ENCODE peak calls at places on chromosomes 13 and 19, in five cellular contexts. One of them, this sample, is unnamed.

GRCh38 chr13:20738616-20739015 is 35.1 kb downstream of the IL17D start:
- DNase-seq in cardiac fibroblast: no peak
- DNase-seq in astrocyte of the spinal cord: no peak
- DNase-seq in BE2C: no peak
- DNase-seq in Caco-2: no peak
- DNase-seq in this sample: no peak

GRCh38 chr13:110388141-110388943 is 81.3 kb downstream of the COL4A2 start:
- DNase-seq in Caco-2: peak; percentile 63
- DNase-seq in astrocyte of the spinal cord: peak; percentile 78
- DNase-seq in cardiac fibroblast: peak; percentile 93
- DNase-seq in BE2C: peak; percentile 29
- DNase-seq in this sample: peak; percentile 78

GRCh38 chr13:101289764-101290163 is 126.5 kb downstream of the NALCN start:
- DNase-seq in astrocyte of the spinal cord: peak; percentile 80
- DNase-seq in BE2C: peak; percentile 70
- DNase-seq in cardiac fibroblast: peak; percentile 64
- DNase-seq in Caco-2: peak; percentile 37
- DNase-seq in this sample: no peak

GRCh38 chr13:40401911-40402776 is 264.3 kb downstream of the FOXO1 start:
- DNase-seq in Caco-2: peak; percentile 76
- DNase-seq in BE2C: peak; percentile 39
- DNase-seq in cardiac fibroblast: peak; percentile 98
- DNase-seq in astrocyte of the spinal cord: peak; percentile 98
- DNase-seq in this sample: peak; percentile 99

GRCh38 chr13:44474122-44474910 is 100.7 kb downstream of the SERP2 start:
- DNase-seq in BE2C: no peak
- DNase-seq in Caco-2: peak; percentile 54
- DNase-seq in astrocyte of the spinal cord: peak; percentile 22
- DNase-seq in cardiac fibroblast: peak; percentile 25
- DNase-seq in this sample: no peak

GRCh38 chr13:71754407-71754974 is 112.5 kb downstream of the DACH1 start:
- DNase-seq in BE2C: no peak
- DNase-seq in astrocyte of the spinal cord: no peak
- DNase-seq in Caco-2: no peak
- DNase-seq in cardiac fibroblast: no peak
- DNase-seq in this sample: peak; percentile 3

GRCh38 chr13:52141299-52141698 is 12.4 kb upstream of the NEK5 start:
- DNase-seq in astrocyte of the spinal cord: no peak
- DNase-seq in cardiac fibroblast: no peak
- DNase-seq in Caco-2: no peak
- DNase-seq in BE2C: no peak
- DNase-seq in this sample: no peak

GRCh38 chr19:39112338-39112890 is 13.2 kb upstream of the PAK4 start:
- DNase-seq in cardiac fibroblast: peak; percentile 62
- DNase-seq in astrocyte of the spinal cord: no peak
- DNase-seq in BE2C: no peak
- DNase-seq in Caco-2: no peak
- DNase-seq in this sample: no peak

GRCh38 chr13:22325761-22326160 is 654.9 kb downstream of the FGF9 start:
- DNase-seq in Caco-2: no peak
- DNase-seq in BE2C: no peak
- DNase-seq in astrocyte of the spinal cord: no peak
- DNase-seq in cardiac fibroblast: no peak
- DNase-seq in this sample: no peak

GRCh38 chr13:107457686-107458085 is 757.6 kb downstream of the LIG4 start:
- DNase-seq in Caco-2: no peak
- DNase-seq in astrocyte of the spinal cord: no peak
- DNase-seq in BE2C: no peak
- DNase-seq in cardiac fibroblast: no peak
- DNase-seq in this sample: no peak

GRCh38 chr19:17647071-17648020 is 40.8 kb downstream of the UNC13A start:
- DNase-seq in cardiac fibroblast: no peak
- DNase-seq in astrocyte of the spinal cord: no peak
- DNase-seq in Caco-2: no peak
- DNase-seq in BE2C: no peak
- DNase-seq in this sample: no peak

GRCh38 chr19:37778613-37779138 is 710 bp downstream of the ZNF573 start:
- DNase-seq in BE2C: no peak
- DNase-seq in Caco-2: peak; percentile 53
- DNase-seq in cardiac fibroblast: peak; percentile 25
- DNase-seq in astrocyte of the spinal cord: no peak
- DNase-seq in this sample: no peak

GRCh38 chr13:112703935-112704633 is 14.2 kb downstream of the ATP11A start:
- DNase-seq in astrocyte of the spinal cord: no peak
- DNase-seq in cardiac fibroblast: no peak
- DNase-seq in BE2C: no peak
- DNase-seq in Caco-2: peak; percentile 28
- DNase-seq in this sample: no peak

GRCh38 chr19:17579523-17580244 is 24.2 kb downstream of the COLGALT1 start:
- DNase-seq in Caco-2: peak; percentile 72
- DNase-seq in cardiac fibroblast: peak; percentile 83
- DNase-seq in astrocyte of the spinal cord: peak; percentile 39
- DNase-seq in BE2C: peak; percentile 93
- DNase-seq in this sample: no peak

GRCh38 chr13:70893832-70894231 is 785.6 kb upstream of the KLHL1 start:
- DNase-seq in BE2C: no peak
- DNase-seq in astrocyte of the spinal cord: peak; percentile 23
- DNase-seq in cardiac fibroblast: no peak
- DNase-seq in Caco-2: no peak
- DNase-seq in this sample: peak; percentile 16

GRCh38 chr13:70016116-70016515 is 91.5 kb upstream of the ATXN8OS start:
- DNase-seq in Caco-2: no peak
- DNase-seq in cardiac fibroblast: no peak
- DNase-seq in BE2C: no peak
- DNase-seq in astrocyte of the spinal cord: no peak
- DNase-seq in this sample: no peak

GRCh38 chr19:21586341-21587116 is 81.1 kb downstream of the ZNF429 start:
- DNase-seq in Caco-2: no peak
- DNase-seq in astrocyte of the spinal cord: no peak
- DNase-seq in cardiac fibroblast: no peak
- DNase-seq in BE2C: no peak
- DNase-seq in this sample: no peak

GRCh38 chr19:18543814-18544475 is 572 bp upstream of the FKBP8 start:
- DNase-seq in Caco-2: peak; percentile 84
- DNase-seq in cardiac fibroblast: peak; percentile 77
- DNase-seq in BE2C: peak; percentile 63
- DNase-seq in astrocyte of the spinal cord: peak; percentile 55
- DNase-seq in this sample: no peak

GRCh38 chr19:46786236-46787039 is 2.0 kb downstream of the SLC1A5 start:
- DNase-seq in cardiac fibroblast: peak; percentile 88
- DNase-seq in astrocyte of the spinal cord: peak; percentile 69
- DNase-seq in Caco-2: peak; percentile 76
- DNase-seq in BE2C: peak; percentile 91
- DNase-seq in this sample: peak; percentile 36

GRCh38 chr19:34925278-34925855 is 1.3 kb upstream of the ZNF30 start:
- DNase-seq in Caco-2: no peak
- DNase-seq in cardiac fibroblast: no peak
- DNase-seq in astrocyte of the spinal cord: no peak
- DNase-seq in BE2C: no peak
- DNase-seq in this sample: no peak

GRCh38 chr13:22926176-22927007 is 254.4 kb upstream of the SGCG start:
- DNase-seq in cardiac fibroblast: no peak
- DNase-seq in Caco-2: no peak
- DNase-seq in astrocyte of the spinal cord: no peak
- DNase-seq in BE2C: no peak
- DNase-seq in this sample: no peak

GRCh38 chr13:101925731-101926130 is 473.3 kb downstream of the ITGBL1 start:
- DNase-seq in astrocyte of the spinal cord: no peak
- DNase-seq in Caco-2: no peak
- DNase-seq in cardiac fibroblast: no peak
- DNase-seq in BE2C: no peak
- DNase-seq in this sample: no peak

GRCh38 chr13:45731455-45731854 is 29.3 kb downstream of the CBY2 start:
- DNase-seq in astrocyte of the spinal cord: no peak
- DNase-seq in cardiac fibroblast: no peak
- DNase-seq in Caco-2: no peak
- DNase-seq in BE2C: no peak
- DNase-seq in this sample: no peak

GRCh38 chr13:23510979-23511735 is 59.1 kb upstream of the TNFRSF19 start:
- DNase-seq in cardiac fibroblast: peak; percentile 67
- DNase-seq in astrocyte of the spinal cord: peak; percentile 56
- DNase-seq in Caco-2: peak; percentile 48
- DNase-seq in BE2C: peak; percentile 49
- DNase-seq in this sample: no peak

GRCh38 chr19:29521291-29522075 is 4.3 kb upstream of the VSTM2B start:
- DNase-seq in cardiac fibroblast: no peak
- DNase-seq in Caco-2: no peak
- DNase-seq in BE2C: no peak
- DNase-seq in astrocyte of the spinal cord: no peak
- DNase-seq in this sample: no peak

GRCh38 chr13:27264181-27264580 is 6.4 kb upstream of the RASL11A start:
- DNase-seq in cardiac fibroblast: peak; percentile 72
- DNase-seq in Caco-2: no peak
- DNase-seq in astrocyte of the spinal cord: peak; percentile 73
- DNase-seq in BE2C: peak; percentile 49
- DNase-seq in this sample: peak; percentile 54
- H3K4me3 ChIP-seq in cardiac fibroblast: no peak overlapping the region
- H3K4me3 ChIP-seq in Caco-2: no peak overlapping the region
- H3K4me3 ChIP-seq in astrocyte of the spinal cord: no peak overlapping the region
- H3K4me3 ChIP-seq in BE2C: no peak overlapping the region
- H3K4me3 ChIP-seq in this sample: no peak overlapping the region

GRCh38 chr13:59458908-59459579 is 704.7 kb downstream of the DIAPH3 start:
- DNase-seq in Caco-2: no peak
- DNase-seq in BE2C: no peak
- DNase-seq in astrocyte of the spinal cord: peak; percentile 86
- DNase-seq in cardiac fibroblast: peak; percentile 86
- DNase-seq in this sample: peak; percentile 61
- H3K4me3 ChIP-seq in Caco-2: no peak overlapping the region
- H3K4me3 ChIP-seq in BE2C: no peak overlapping the region
- H3K4me3 ChIP-seq in astrocyte of the spinal cord: no peak overlapping the region
- H3K4me3 ChIP-seq in cardiac fibroblast: no peak overlapping the region
- H3K4me3 ChIP-seq in this sample: no peak overlapping the region

DNA sequence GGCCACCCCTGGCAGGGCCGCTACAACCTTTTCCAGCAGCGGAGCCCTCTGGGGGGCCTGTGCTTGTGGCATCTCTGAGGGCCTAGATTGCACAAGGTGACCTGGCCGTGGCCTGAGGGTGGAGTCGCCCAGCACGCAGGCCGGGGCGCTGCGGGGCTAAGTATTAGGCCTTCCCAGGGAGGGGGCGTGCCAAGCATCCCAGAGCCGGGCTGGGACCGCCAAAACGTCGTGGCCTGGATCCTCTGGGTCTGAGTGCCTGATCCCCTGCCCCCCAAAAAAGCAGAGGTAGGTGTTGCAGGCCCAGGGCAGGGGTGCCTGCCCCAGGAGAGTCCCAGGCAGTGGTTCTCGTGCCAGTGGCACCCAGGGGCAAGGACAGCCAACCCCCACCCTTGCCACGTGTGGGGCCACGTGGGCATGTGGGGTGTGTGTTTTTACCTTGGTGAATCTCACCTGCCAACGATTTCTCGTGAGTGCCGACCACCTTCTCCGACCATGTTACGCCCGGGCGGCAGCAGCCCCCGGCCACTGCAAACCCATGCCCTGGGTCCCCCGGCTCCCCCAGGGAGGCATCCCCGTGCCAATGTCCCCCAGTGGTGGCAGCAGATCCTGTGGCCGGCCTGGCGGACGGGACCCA is 12.6 kb upstream of the GNA15 start:
- DNase-seq in BE2C: no peak
- DNase-seq in Caco-2: no peak
- DNase-seq in cardiac fibroblast: no peak
- DNase-seq in astrocyte of the spinal cord: no peak
- DNase-seq in this sample: no peak
- H3K4me3 ChIP-seq in BE2C: no peak overlapping the region
- H3K4me3 ChIP-seq in Caco-2: no peak overlapping the region
- H3K4me3 ChIP-seq in cardiac fibroblast: no peak overlapping the region
- H3K4me3 ChIP-seq in astrocyte of the spinal cord: no peak overlapping the region
- H3K4me3 ChIP-seq in this sample: no peak overlapping the region

DNA sequence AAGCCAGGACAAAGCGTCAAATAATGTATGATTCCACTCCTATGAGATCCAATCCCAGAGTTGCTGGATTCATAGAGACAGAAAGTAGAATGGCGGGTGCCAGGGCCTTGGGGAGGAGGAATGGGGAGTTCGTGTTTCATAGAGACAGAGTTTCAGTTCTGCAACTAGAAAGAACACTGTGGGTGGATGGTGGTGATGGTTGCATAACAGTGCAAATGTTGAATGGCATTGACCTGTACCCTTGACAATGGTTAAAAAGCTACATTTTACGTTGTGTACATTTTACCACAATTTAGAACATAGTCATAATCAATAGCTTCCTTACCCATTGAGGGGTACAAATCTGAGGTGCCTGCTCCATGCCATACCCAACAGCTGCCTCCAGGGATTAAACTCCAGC is 33.4 kb downstream of the MBD3L2B start:
- DNase-seq in cardiac fibroblast: no peak
- DNase-seq in BE2C: no peak
- DNase-seq in Caco-2: no peak
- DNase-seq in astrocyte of the spinal cord: no peak
- DNase-seq in this sample: no peak
- H3K4me3 ChIP-seq in cardiac fibroblast: no peak overlapping the region
- H3K4me3 ChIP-seq in BE2C: no peak overlapping the region
- H3K4me3 ChIP-seq in Caco-2: no peak overlapping the region
- H3K4me3 ChIP-seq in astrocyte of the spinal cord: no peak overlapping the region
- H3K4me3 ChIP-seq in this sample: no peak overlapping the region

GRCh38 chr19:57888494-57889231 is at the start of gene ZNF814:
- DNase-seq in cardiac fibroblast: peak; percentile 92
- DNase-seq in astrocyte of the spinal cord: peak; percentile 87
- DNase-seq in Caco-2: peak; percentile 51
- DNase-seq in BE2C: peak; percentile 90
- DNase-seq in this sample: peak; percentile 19

GRCh38 chr19:57886046-57886445 is 2.8 kb downstream of the ZNF814 start:
- DNase-seq in astrocyte of the spinal cord: no peak
- DNase-seq in cardiac fibroblast: no peak
- DNase-seq in BE2C: no peak
- DNase-seq in Caco-2: no peak
- DNase-seq in this sample: no peak

GRCh38 chr19:57888107-57888493 is 737 bp downstream of the ZNF814 start:
- DNase-seq in BE2C: no peak
- DNase-seq in astrocyte of the spinal cord: no peak
- DNase-seq in Caco-2: no peak
- DNase-seq in cardiac fibroblast: peak; percentile 6
- DNase-seq in this sample: no peak

DNA sequence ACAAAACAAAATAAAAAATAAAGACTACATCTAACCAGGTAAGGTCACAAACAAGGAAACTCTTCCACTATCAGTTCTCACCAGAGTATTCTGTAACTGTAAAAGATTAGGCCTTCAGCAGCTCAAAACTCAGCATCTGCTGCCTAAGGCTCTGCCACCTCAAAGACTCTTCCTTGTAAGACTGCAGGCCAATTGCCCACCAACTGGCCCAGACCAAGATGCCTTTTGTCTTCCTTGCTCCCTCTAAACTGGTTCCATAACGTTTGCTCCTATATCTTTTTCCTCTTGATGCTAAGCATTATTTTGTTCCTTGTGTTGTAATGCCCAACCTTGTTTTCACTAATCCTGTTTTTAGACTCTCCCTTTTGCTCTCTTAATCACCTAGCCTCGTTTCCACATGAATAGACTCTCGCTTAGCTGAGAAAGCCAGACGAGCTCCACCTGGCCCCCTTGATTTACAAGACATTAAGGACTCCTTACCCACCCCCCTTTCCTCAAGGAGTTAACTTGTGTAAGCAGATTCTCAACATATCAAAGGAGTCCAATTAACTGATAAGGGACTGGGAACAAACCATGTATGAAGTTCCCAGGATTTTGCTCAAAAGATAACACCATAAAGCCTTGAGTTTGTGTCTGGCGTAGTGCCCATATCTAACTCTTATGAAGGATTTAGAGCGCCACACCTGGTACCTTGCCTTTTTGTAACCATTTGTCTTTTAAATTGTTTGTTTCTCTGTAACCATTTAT is 1.5 kb downstream of the ZNF814 start:
- DNase-seq in BE2C: no peak
- DNase-seq in Caco-2: no peak
- DNase-seq in cardiac fibroblast: peak; percentile 11
- DNase-seq in astrocyte of the spinal cord: no peak
- DNase-seq in this sample: no peak
- H3K4me3 ChIP-seq in BE2C: peak overlapping the region; percentile 99
- H3K4me3 ChIP-seq in Caco-2: no peak overlapping the region
- H3K4me3 ChIP-seq in cardiac fibroblast: peak overlapping the region; percentile 97
- H3K4me3 ChIP-seq in astrocyte of the spinal cord: peak overlapping the region; percentile 89
- H3K4me3 ChIP-seq in this sample: no peak overlapping the region